ENCODE peak calls at places on chromosomes 5 and 9, in ten cellular contexts. O, H, I, C, S, W, T, V, J and P are unnamed samples.

GRCh38 chr5:129459485-129460120 is 495 bp upstream of the ADAMTS19 start:
- DNase-seq in O (peak), H (peak), I (no peak), C (peak), S (no peak), W (peak), T (no peak), V (no peak), J (peak), P (no peak)

GRCh38 chr5:82570-82969 is 9.4 kb upstream of the PLEKHG4B start:
- DNase-seq in O (no peak), H (no peak), I (no peak), C (no peak), S (no peak), W (no peak), T (no peak), V (no peak), J (no peak), P (no peak)

GRCh38 chr5:141734501-141735231 is 52.6 kb upstream of the ARAP3 start:
- DNase-seq in O (peak), H (no peak), I (no peak), C (peak), S (peak), W (no peak), T (peak), V (no peak), J (no peak), P (peak)

GRCh38 chr9:19619221-19619620 is 169.6 kb downstream of the SLC24A2 start:
- DNase-seq in O (no peak), H (no peak), I (no peak), C (no peak), S (no peak), W (no peak), T (no peak), V (no peak), J (no peak), P (no peak)

GRCh38 chr9:76987594-76988200 is 31.8 kb upstream of the FOXB2 start:
- DNase-seq in O (peak), H (no peak), I (no peak), C (peak), S (peak), W (peak), T (peak), V (no peak), J (peak), P (peak)

GRCh38 chr9:18299449-18299848 is 174.5 kb upstream of the ADAMTSL1 start:
- DNase-seq in O (no peak), H (no peak), I (no peak), C (no peak), S (no peak), W (no peak), T (no peak), V (no peak), J (no peak), P (no peak)

GRCh38 chr5:83577036-83577636 is 105.6 kb downstream of the VCAN start:
- DNase-seq in O (no peak), H (no peak), I (no peak), C (peak), S (peak), W (no peak), T (peak), V (no peak), J (no peak), P (no peak)

GRCh38 chr9:125126019-125126746 is 17.1 kb downstream of the SCAI start:
- DNase-seq in O (peak), H (peak), I (no peak), C (peak), S (peak), W (no peak), T (peak), V (peak), J (no peak), P (no peak)

GRCh38 chr5:41893074-41893851 is 10.9 kb upstream of the RIMOC1 start:
- DNase-seq in O (no peak), H (no peak), I (no peak), C (no peak), S (no peak), W (no peak), T (no peak), V (no peak), J (no peak), P (no peak)

GRCh38 chr5:93192107-93192506 is 388.9 kb downstream of the NR2F1-AS1 start:
- DNase-seq in O (no peak), H (no peak), I (peak), C (no peak), S (peak), W (no peak), T (peak), V (no peak), J (no peak), P (no peak)

GRCh38 chr9:136231478-136232297 is 13.9 kb downstream of the QSOX2 start:
- DNase-seq in O (peak), H (no peak), I (no peak), C (no peak), S (no peak), W (no peak), T (no peak), V (no peak), J (no peak), P (no peak)

GRCh38 chr5:5777013-5777412 is 354.5 kb downstream of the ICE1 start:
- DNase-seq in O (no peak), H (no peak), I (no peak), C (no peak), S (no peak), W (no peak), T (no peak), V (no peak), J (no peak), P (no peak)

GRCh38 chr9:136292591-136293448 is 11.1 kb downstream of the CCDC187 start:
- DNase-seq in O (no peak), H (no peak), I (no peak), C (no peak), S (no peak), W (no peak), T (no peak), V (no peak), J (peak), P (peak)

GRCh38 chr5:138803285-138803684 is 50.1 kb downstream of the CTNNA1 start:
- DNase-seq in O (no peak), H (no peak), I (no peak), C (no peak), S (no peak), W (no peak), T (no peak), V (no peak), J (no peak), P (no peak)

GRCh38 chr9:136974834-136975535 is 2.3 kb upstream of the PTGDS start:
- DNase-seq in O (no peak), H (peak), I (no peak), C (no peak), S (peak), W (no peak), T (peak), V (peak), J (no peak), P (no peak)

GRCh38 chr9:83312543-83312942 is 225.7 kb downstream of the FRMD3 start:
- DNase-seq in O (no peak), H (no peak), I (no peak), C (no peak), S (no peak), W (no peak), T (peak), V (no peak), J (peak), P (no peak)